ENCODE peak calls at places on chromosomes 5 and 9, in eight cellular contexts. B is LHCN-M2; I is posterior vena cava; M is MV-4-11; Q is activated CD4-positive, alpha-beta T cell treated with anti-CD3 and anti-CD28 coated beads, Interleukin-2, amount 10 ng/mL, durations not matched to agents 24 days and 14 days; G is naive thymus-derived CD4-positive, alpha-beta T cell; Y is uterus; A is occipital lobe. N is an unnamed sample.

GRCh38 chr5:93186031-93186682 is 394.9 kb downstream of the NR2F1-AS1 start:
- DNase-seq in B (peak), I (no peak), M (no peak), Q (no peak), G (no peak), Y (no peak), A (no peak), N (no peak)

GRCh38 chr5:131810510-131811249 is 13.9 kb upstream of the FNIP1 start:
- DNase-seq in B (peak), I (no peak), M (peak), Q (peak), G (no peak), Y (no peak), A (no peak), N (no peak)

GRCh38 chr9:93268551-93269314 is 84.8 kb downstream of the WNK2 start:
- DNase-seq in B (no peak), I (no peak), M (no peak), Q (no peak), G (peak), Y (no peak), A (no peak), N (no peak)

GRCh38 chr9:130982636-130983282 is 26.2 kb upstream of the LAMC3 start:
- DNase-seq in B (no peak), I (no peak), M (no peak), Q (no peak), G (no peak), Y (no peak), A (no peak), N (no peak)

GRCh38 chr5:127705120-127705892 is 2.1 kb downstream of the CCDC192 start:
- DNase-seq in B (peak), I (no peak), M (peak), Q (no peak), G (no peak), Y (no peak), A (no peak), N (no peak)

GRCh38 chr5:114391321-114391720 is 29.5 kb downstream of the KCNN2 start:
- DNase-seq in B (no peak), I (no peak), M (peak), Q (no peak), G (no peak), Y (no peak), A (no peak), N (no peak)

GRCh38 chr5:32475338-32476097 is 31.0 kb upstream of the ZFR start:
- DNase-seq in B (peak), I (no peak), M (no peak), Q (no peak), G (no peak), Y (no peak), A (no peak), N (no peak)

GRCh38 chr5:157303667-157304327 is 37.9 kb downstream of the CYFIP2 start:
- DNase-seq in B (no peak), I (no peak), M (no peak), Q (peak), G (peak), Y (no peak), A (no peak), N (no peak)

GRCh38 chr5:138972836-138973235 is 97.7 kb upstream of the LRRTM2 start:
- DNase-seq in B (no peak), I (peak), M (no peak), Q (no peak), G (no peak), Y (no peak), A (no peak), N (no peak)

GRCh38 chr9:33850677-33851076 is 33.7 kb downstream of the UBE2R2 start:
- DNase-seq in B (no peak), I (no peak), M (no peak), Q (peak), G (no peak), Y (no peak), A (no peak), N (no peak)

GRCh38 chr5:133565993-133566392 is 46.3 kb downstream of the FSTL4 start:
- DNase-seq in B (peak), I (no peak), M (peak), Q (peak), G (no peak), Y (no peak), A (no peak), N (no peak)

GRCh38 chr5:35229076-35230042 is 928 bp downstream of the PRLR start:
- DNase-seq in B (no peak), I (no peak), M (peak), Q (no peak), G (no peak), Y (peak), A (no peak), N (no peak)

GRCh38 chr9:136267261-136268111 is 21.9 kb upstream of the QSOX2 start:
- DNase-seq in B (peak), I (peak), M (peak), Q (peak), G (peak), Y (peak), A (peak), N (peak)

GRCh38 chr9:37617837-37618236 is 25.4 kb upstream of the TOMM5 start:
- DNase-seq in B (peak), I (no peak), M (no peak), Q (no peak), G (no peak), Y (no peak), A (no peak), N (no peak)

GRCh38 chr9:6029581-6029980 is 14.2 kb upstream of the RANBP6 start:
- DNase-seq in B (peak), I (no peak), M (no peak), Q (no peak), G (no peak), Y (no peak), A (no peak), N (no peak)

GRCh38 chr5:178460174-178460573 is 130.0 kb downstream of the COL23A1 start:
- DNase-seq in B (no peak), I (no peak), M (no peak), Q (no peak), G (no peak), Y (no peak), A (no peak), N (no peak)

GRCh38 chr5:93584531-93585053 is 1.6 kb downstream of the NR2F1 start:
- DNase-seq in B (peak), I (no peak), M (no peak), Q (no peak), G (no peak), Y (no peak), A (no peak), N (no peak)

GRCh38 chr5:76990899-76991475 is 38.1 kb downstream of the CRHBP start:
- DNase-seq in B (no peak), I (no peak), M (peak), Q (no peak), G (no peak), Y (no peak), A (no peak), N (no peak)

GRCh38 chr5:80837679-80838078 is 122.5 kb upstream of the RASGRF2 start:
- DNase-seq in B (no peak), I (no peak), M (no peak), Q (peak), G (no peak), Y (no peak), A (no peak), N (no peak)

GRCh38 chr5:109689740-109690455 is at the start of gene MAN2A1:
- DNase-seq in B (peak), I (peak), M (peak), Q (peak), G (peak), Y (peak), A (peak), N (no peak)

GRCh38 chr9:7259544-7260241 is 501.9 kb downstream of the KDM4C start:
- DNase-seq in B (no peak), I (no peak), M (no peak), Q (no peak), G (no peak), Y (no peak), A (no peak), N (no peak)

GRCh38 chr5:83031391-83031790 is 45.8 kb downstream of the TMEM167A start:
- DNase-seq in B (no peak), I (no peak), M (no peak), Q (no peak), G (no peak), Y (no peak), A (no peak), N (no peak)

GRCh38 chr5:6525910-6526309 is 77.3 kb downstream of the UBE2QL1 start:
- DNase-seq in B (no peak), I (no peak), M (peak), Q (no peak), G (no peak), Y (no peak), A (no peak), N (no peak)

GRCh38 chr5:171484460-171484899 is 65.0 kb downstream of the FGF18 start:
- DNase-seq in B (peak), I (no peak), M (no peak), Q (peak), G (peak), Y (peak), A (no peak), N (no peak)